ENCODE peak calls at places on chromosomes 11 and 22, in five cellular contexts. B, L, I, J and T are unnamed samples.

GRCh38 chr22:36293606-36294292 is 40.8 kb downstream of the APOL1 start:
- DNase-seq in B (no peak), L (no peak), I (no peak), J (peak; percentile 87), T (no peak)

GRCh38 chr22:50208939-50209892 is 8.4 kb downstream of the SELENOO start:
- DNase-seq in B (no peak), L (no peak), I (no peak), J (no peak), T (no peak)

GRCh38 chr22:28903080-28903479 is 19.7 kb downstream of the ZNRF3 start:
- DNase-seq in B (no peak), L (no peak), I (no peak), J (peak; percentile 34), T (no peak)

GRCh38 chr22:50009765-50010675 is 2.5 kb downstream of the IL17REL start:
- DNase-seq in B (no peak), L (no peak), I (no peak), J (peak; percentile 92), T (peak; percentile 3)

GRCh38 chr11:70466154-70466553 is 67.8 kb downstream of the CTTN start:
- DNase-seq in B (no peak), L (no peak), I (peak; percentile 14), J (peak; percentile 46), T (no peak)

GRCh38 chr11:44332665-44333064 is 22.7 kb upstream of the ALX4 start:
- DNase-seq in B (no peak), L (no peak), I (no peak), J (no peak), T (peak; percentile 67)

GRCh38 chr11:69841859-69842698 is 22.9 kb upstream of the FGF3 start:
- DNase-seq in B (no peak), L (no peak), I (peak; percentile 16), J (no peak), T (no peak)

GRCh38 chr22:39123811-39124668 is 27.0 kb downstream of the APOBEC3H start:
- DNase-seq in B (no peak), L (no peak), I (no peak), J (peak; percentile 83), T (no peak)

GRCh38 chr11:120210651-120211521 is at the start of gene OAF:
- DNase-seq in B (peak; percentile 71), L (peak; percentile 42), I (peak; percentile 88), J (no peak), T (peak; percentile 78)

GRCh38 chr11:16942342-16942741 is 71.9 kb downstream of the PLEKHA7 start:
- DNase-seq in B (no peak), L (no peak), I (no peak), J (no peak), T (peak; percentile 10)

GRCh38 chr11:108508653-108509593 is 10.7 kb upstream of the POGLUT3 start:
- DNase-seq in B (no peak), L (no peak), I (no peak), J (no peak), T (no peak)

GRCh38 chr11:110131386-110132123 is 38.4 kb downstream of the ZC3H12C start:
- DNase-seq in B (no peak), L (no peak), I (no peak), J (no peak), T (peak; percentile 49)

GRCh38 chr22:38751422-38752346 is 4.1 kb downstream of the SUN2 start:
- DNase-seq in B (no peak), L (peak; percentile 42), I (no peak), J (no peak), T (peak; percentile 95)

GRCh38 chr11:106012744-106013143 is 9.3 kb downstream of the MSANTD4 start:
- DNase-seq in B (no peak), L (no peak), I (peak; percentile 85), J (no peak), T (peak; percentile 13)